ENCODE peak calls at places on chromosome 21, in seven cellular contexts. C is HepG2, I is SK-N-SH, S is HCT116, A is GM12878, K is K562, O is H1. D is an unnamed sample.

GRCh38 chr21:41962425-41962966 is 8.7 kb upstream of the C2CD2 start:
- DNase-seq in I (no peak), C (no peak), A (no peak), O (peak; percentile 33), S (no peak), K (no peak), D (no peak)

GRCh38 chr21:15415541-15416261 is 314.1 kb upstream of the USP25 start:
- DNase-seq in C (peak; percentile 6), S (no peak), O (no peak), A (no peak), I (no peak), K (no peak), D (no peak)

GRCh38 chr21:44856131-44856530 is 17.4 kb downstream of the PTTG1IP start:
- DNase-seq in C (no peak), O (no peak), K (no peak), I (no peak), S (no peak), A (no peak), D (no peak)

GRCh38 chr21:37560385-37560784 is 193.8 kb downstream of the DYRK1A start:
- DNase-seq in C (no peak), O (no peak), K (no peak), A (no peak), I (no peak), S (no peak), D (no peak)

GRCh38 chr21:42975886-42976608 is 1.7 kb downstream of the PKNOX1 start:
- DNase-seq in K (no peak), O (no peak), S (no peak), C (no peak), I (no peak), A (no peak), D (no peak)

GRCh38 chr21:35974801-35975200 is 85.5 kb downstream of the SETD4 start:
- DNase-seq in I (no peak), O (no peak), A (no peak), K (no peak), S (peak; percentile 13), C (peak; percentile 75), D (no peak)

GRCh38 chr21:23463365-23463764 is 2143.9 kb downstream of the MRPL39 start:
- DNase-seq in A (no peak), K (no peak), O (no peak), S (no peak), C (no peak), I (no peak), D (no peak)

GRCh38 chr21:8990326-8991087 is 1530.9 kb upstream of the TPTE start:
- DNase-seq in I (no peak), S (no peak), K (no peak), A (no peak), C (peak; percentile 94), O (no peak), D (no peak)

GRCh38 chr21:26877015-26877414 is 31.8 kb upstream of the ADAMTS1 start:
- DNase-seq in K (no peak), I (peak; percentile 38), C (no peak), A (no peak), S (no peak), O (no peak), D (no peak)

GRCh38 chr21:17818158-17819113 is 720 bp downstream of the C21orf91 start:
- DNase-seq in I (peak; percentile 8), C (peak; percentile 9), O (peak; percentile 81), K (no peak), S (no peak), A (no peak), D (peak; percentile 72)

GRCh38 chr21:15441999-15442398 is 287.8 kb upstream of the USP25 start:
- DNase-seq in C (no peak), I (no peak), O (no peak), K (no peak), S (no peak), A (no peak), D (no peak)

GRCh38 chr21:38311765-38312164 is 55.0 kb downstream of the KCNJ15 start:
- DNase-seq in O (no peak), C (no peak), I (no peak), S (no peak), K (no peak), A (no peak), D (no peak)

GRCh38 chr21:43012596-43012995 is 38.2 kb downstream of the PKNOX1 start:
- DNase-seq in I (no peak), S (no peak), A (no peak), C (no peak), K (no peak), O (no peak), D (no peak)

GRCh38 chr21:33345751-33346238 is 21.0 kb downstream of the IFNAR1 start:
- DNase-seq in O (no peak), I (no peak), C (no peak), A (no peak), K (no peak), S (no peak), D (no peak)

GRCh38 chr21:42219606-42220137 is 732 bp downstream of the ABCG1 start:
- DNase-seq in K (no peak), S (no peak), C (no peak), I (peak; percentile 76), A (no peak), O (peak; percentile 64), D (no peak)

GRCh38 chr21:36183144-36183795 is 26.6 kb downstream of the DOP1B start:
- DNase-seq in I (no peak), K (no peak), C (no peak), O (no peak), A (no peak), S (no peak), D (no peak)

GRCh38 chr21:41689289-41689583 is 77.6 kb downstream of the RIPK4 start:
- DNase-seq in C (no peak), A (no peak), O (no peak), I (no peak), K (no peak), S (no peak), D (no peak)

DNA sequence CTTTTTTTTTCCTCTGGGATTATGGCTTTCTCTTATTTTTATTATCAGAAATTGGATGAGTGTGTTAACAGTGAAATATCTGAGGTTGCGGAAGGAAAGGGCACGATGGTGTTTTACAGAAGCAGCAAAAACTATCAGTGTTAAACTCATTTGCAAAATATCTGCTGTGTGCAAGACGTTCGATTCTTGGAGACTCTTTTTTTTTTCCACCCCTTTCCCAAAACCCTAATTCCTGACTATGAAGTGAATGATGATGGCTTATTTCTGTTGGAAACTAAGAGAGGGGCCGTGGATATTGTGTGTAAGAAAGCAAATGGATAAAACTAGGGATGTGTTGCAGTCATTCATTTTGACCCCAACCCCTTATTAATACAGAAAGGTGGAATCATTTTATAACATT is 677 bp downstream of the NCAM2 start:
- DNase-seq in A (no peak), C (no peak), O (no peak), K (no peak), S (no peak), I (no peak), D (no peak)
- TF ChIP-seq JUND in A (no peak), C (no peak), O (no peak), K (no peak), S (no peak), I (no peak), D (no peak)

GRCh38 chr21:34813266-34813886 is 144.6 kb downstream of the CLIC6 start:
- DNase-seq in A (no peak), O (no peak), I (no peak), K (no peak), S (no peak), C (no peak), D (no peak)

GRCh38 chr21:34811368-34811767 is 142.6 kb downstream of the CLIC6 start:
- DNase-seq in I (no peak), A (no peak), O (no peak), C (no peak), K (no peak), S (no peak), D (no peak)

GRCh38 chr21:34814529-34814951 is 145.7 kb downstream of the CLIC6 start:
- DNase-seq in S (no peak), C (no peak), K (no peak), I (peak; percentile 69), O (no peak), A (no peak), D (peak; percentile 23)

GRCh38 chr21:34810786-34811185 is 142.0 kb downstream of the CLIC6 start:
- DNase-seq in O (no peak), A (no peak), S (no peak), C (no peak), K (no peak), I (no peak), D (no peak)

DNA sequence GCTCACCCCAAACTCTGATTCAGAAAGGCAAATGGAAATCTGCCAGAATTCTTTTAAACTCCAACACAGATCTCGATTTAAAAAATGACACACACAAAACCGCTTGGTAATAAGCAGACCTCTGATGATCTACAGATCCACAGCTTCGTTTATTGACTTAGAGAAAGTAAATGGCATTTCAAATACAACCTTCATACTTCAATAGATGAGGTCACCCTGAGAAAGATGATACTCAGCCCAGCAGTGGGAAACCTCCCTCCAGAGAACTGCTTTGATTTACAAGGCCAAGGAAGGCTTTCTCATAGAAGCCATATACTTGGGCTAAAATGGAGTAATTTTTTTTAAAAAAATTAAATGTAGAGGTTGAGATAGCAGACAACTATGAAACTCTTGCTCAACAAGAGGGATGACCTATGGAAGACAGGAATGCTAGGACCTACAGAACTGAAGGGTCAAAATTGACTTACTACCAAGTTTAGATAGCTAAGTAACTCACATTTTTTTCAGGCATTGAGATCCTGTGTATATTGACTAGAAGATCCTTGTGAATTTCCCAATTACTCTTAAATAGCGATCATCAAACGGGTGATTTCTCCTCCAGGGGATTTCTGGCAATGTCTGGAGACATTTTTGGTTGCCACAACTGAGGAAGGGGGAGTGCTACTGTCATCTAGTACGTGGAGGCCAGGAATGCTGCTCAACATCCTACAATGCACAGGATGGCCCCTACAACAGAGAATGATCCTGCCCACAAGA is 143.9 kb downstream of the CLIC6 start:
- DNase-seq in S (no peak), K (no peak), C (peak; percentile 78), A (no peak), I (no peak), O (no peak), D (no peak)
- TF ChIP-seq JUND in S (no peak), K (no peak), C (no peak), A (no peak), I (peak; percentile 81), O (no peak), D (no peak)

DNA sequence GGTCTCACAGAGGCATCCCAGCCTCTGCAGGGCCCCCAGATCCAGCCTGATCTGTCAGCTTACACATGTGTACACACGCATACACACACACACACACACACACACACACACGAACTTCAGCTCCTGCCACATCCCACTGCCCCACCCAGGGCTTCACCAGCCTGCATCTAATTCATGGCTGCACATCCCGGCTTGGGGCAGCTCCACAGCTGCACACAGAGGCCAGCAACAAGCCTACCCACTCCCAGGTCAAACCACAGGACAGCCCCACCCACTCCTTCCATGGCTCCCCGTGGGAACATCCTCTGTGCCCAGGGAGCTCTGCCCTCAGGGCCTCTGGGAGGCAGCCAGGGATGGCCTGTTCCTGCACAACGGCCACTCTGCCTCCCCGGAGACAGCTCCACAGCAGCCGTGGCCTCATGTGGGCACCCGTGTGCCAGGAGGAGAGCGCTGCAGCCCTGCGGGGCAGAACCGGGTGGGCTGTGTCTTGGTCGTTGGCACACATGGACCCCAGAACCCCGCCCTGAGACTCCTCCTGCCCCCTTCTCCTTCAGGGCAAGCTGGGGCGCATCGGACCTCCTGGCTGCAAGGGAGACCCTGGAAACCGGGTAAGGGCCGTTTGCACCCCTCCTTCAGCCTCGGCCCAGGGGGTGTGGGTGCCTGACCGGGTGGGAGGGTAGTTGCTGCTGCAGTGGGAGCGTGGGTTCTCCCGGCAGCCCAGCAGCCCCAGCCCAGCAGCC is 19.1 kb downstream of the COL6A2 start:
- DNase-seq in I (peak; percentile 35), C (no peak), O (peak; percentile 41), K (no peak), A (no peak), S (no peak), D (no peak)
- TF ChIP-seq JUND in I (no peak), C (no peak), O (no peak), K (no peak), A (no peak), S (no peak), D (no peak)

GRCh38 chr21:21230672-21231071 is 232.5 kb downstream of the NCAM2 start:
- DNase-seq in O (no peak), K (no peak), C (no peak), I (no peak), A (no peak), S (no peak), D (no peak)
- TF ChIP-seq JUND in O (no peak), K (no peak), C (no peak), I (no peak), A (no peak), S (no peak), D (no peak)